ENCODE peak calls at places on chromosomes 11 and 22, in four cellular contexts. S, L, F and G are unnamed samples. For H3K27me3, the result is how much of the 10 kb centered on the place peaks cover.

GRCh38 chr11:65376138-65376713 is 6.2 kb downstream of the SLC25A45 start:
- DNase-seq in S (no peak), L (no peak), F (no peak), G (no peak)

GRCh38 chr11:74754507-74755255 is 6.0 kb downstream of the RNF169 start:
- DNase-seq in S (no peak), L (peak), F (no peak), G (no peak)

GRCh38 chr11:34308821-34309585 is 48.8 kb downstream of the ABTB2 start:
- DNase-seq in S (no peak), L (no peak), F (no peak), G (no peak)

GRCh38 chr11:8604078-8604723 is 10.2 kb upstream of the STK33 start:
- DNase-seq in S (no peak), L (peak), F (peak), G (peak)

GRCh38 chr11:73252577-73253191 is 19.5 kb upstream of the P2RY6 start:
- DNase-seq in S (peak), L (no peak), F (peak), G (no peak)

GRCh38 chr11:73178681-73179080 is 36.6 kb upstream of the FCHSD2 start:
- DNase-seq in S (no peak), L (no peak), F (peak), G (no peak)

GRCh38 chr11:3074912-3075589 is 17.8 kb upstream of the CARS1 start:
- DNase-seq in S (no peak), L (no peak), F (no peak), G (no peak)

GRCh38 chr11:8812438-8812837 is 98.6 kb upstream of the AKIP1 start:
- DNase-seq in S (peak), L (no peak), F (peak), G (no peak)

GRCh38 chr22:48738204-48738980 is 1089.3 kb downstream of the BRD1 start:
- DNase-seq in S (peak), L (no peak), F (no peak), G (no peak)

GRCh38 chr11:57649826-57650738 is at the start of gene YPEL4:
- DNase-seq in S (no peak), L (no peak), F (peak), G (no peak)

GRCh38 chr11:101453682-101454081 is 130.1 kb downstream of the TRPC6 start:
- DNase-seq in S (no peak), L (no peak), F (no peak), G (no peak)

GRCh38 chr11:9530020-9530628 is 43.3 kb upstream of the WEE1 start:
- DNase-seq in S (no peak), L (no peak), F (no peak), G (no peak)

GRCh38 chr11:102467853-102468580 is 15.5 kb upstream of the TMEM123 start:
- DNase-seq in S (no peak), L (no peak), F (no peak), G (no peak)

GRCh38 chr11:26841818-26842457 is 120.1 kb upstream of the SLC5A12 start:
- DNase-seq in S (no peak), L (no peak), F (no peak), G (peak)

GRCh38 chr11:68077617-68078592 is 39.1 kb downstream of the TCIRG1 start:
- DNase-seq in S (no peak), L (no peak), F (no peak), G (no peak)

GRCh38 chr22:45709866-45710265 is 38.2 kb downstream of the ATXN10 start:
- DNase-seq in S (no peak), L (no peak), F (no peak), G (no peak)

GRCh38 chr11:79667377-79667776 is 226.5 kb upstream of the TENM4 start:
- DNase-seq in S (no peak), L (no peak), F (no peak), G (no peak)

GRCh38 chr11:28969832-28970231 is 861.6 kb downstream of the METTL15 start:
- DNase-seq in S (no peak), L (no peak), F (no peak), G (no peak)

GRCh38 chr11:6928916-6929315 is 2.7 kb downstream of the ZNF215 start:
- DNase-seq in S (no peak), L (no peak), F (no peak), G (no peak)

GRCh38 chr11:130029137-130029536 is 26.5 kb upstream of the PRDM10 start:
- DNase-seq in S (no peak), L (no peak), F (no peak), G (no peak)

GRCh38 chr11:86301742-86302091 is 323 bp upstream of the HIKESHI start:
- DNase-seq in S (no peak), L (no peak), F (no peak), G (no peak)

GRCh38 chr11:114059278-114059983 is at the start of gene ZBTB16:
- DNase-seq in S (peak), L (no peak), F (peak), G (peak)

GRCh38 chr22:30008401-30008800 is 71.9 kb upstream of the HORMAD2 start:
- DNase-seq in S (no peak), L (no peak), F (no peak), G (no peak)

GRCh38 chr11:36478700-36479329 is 31.3 kb downstream of the TRAF6 start:
- DNase-seq in S (no peak), L (no peak), F (no peak), G (no peak)

GRCh38 chr11:87423161-87423560 is 385.4 kb downstream of the TMEM135 start:
- DNase-seq in S (no peak), L (no peak), F (no peak), G (no peak)

GRCh38 chr11:3859373-3859881 is 4.0 kb downstream of the STIM1 start:
- DNase-seq in S (no peak), L (no peak), F (peak), G (no peak)

GRCh38 chr11:20067665-20068064 is 92.6 kb downstream of the DBX1 start:
- DNase-seq in S (no peak), L (no peak), F (no peak), G (no peak)

GRCh38 chr11:73752216-73752867 is 8.5 kb downstream of the RAB6A start:
- DNase-seq in S (no peak), L (no peak), F (no peak), G (no peak)

GRCh38 chr22:29106839-29107238 is 34.0 kb downstream of the KREMEN1 start:
- DNase-seq in S (no peak), L (no peak), F (no peak), G (no peak)

GRCh38 chr11:12376259-12376971 is 956 bp upstream of the PARVA start:
- DNase-seq in S (no peak), L (no peak), F (peak), G (no peak)

GRCh38 chr11:67268036-67268683 is 1.9 kb downstream of the GRK2 start:
- DNase-seq in S (no peak), L (no peak), F (peak), G (no peak)

GRCh38 chr22:50272103-50272782 is 2.1 kb upstream of the MAPK11 start:
- DNase-seq in S (no peak), L (no peak), F (no peak), G (no peak)

GRCh38 chr11:29518389-29519174 is 498.2 kb downstream of the KCNA4 start:
- DNase-seq in S (no peak), L (no peak), F (no peak), G (no peak)

GRCh38 chr22:31262369-31263133 is 29.7 kb downstream of the PIK3IP1 start:
- DNase-seq in S (no peak), L (no peak), F (peak), G (no peak)

DNA sequence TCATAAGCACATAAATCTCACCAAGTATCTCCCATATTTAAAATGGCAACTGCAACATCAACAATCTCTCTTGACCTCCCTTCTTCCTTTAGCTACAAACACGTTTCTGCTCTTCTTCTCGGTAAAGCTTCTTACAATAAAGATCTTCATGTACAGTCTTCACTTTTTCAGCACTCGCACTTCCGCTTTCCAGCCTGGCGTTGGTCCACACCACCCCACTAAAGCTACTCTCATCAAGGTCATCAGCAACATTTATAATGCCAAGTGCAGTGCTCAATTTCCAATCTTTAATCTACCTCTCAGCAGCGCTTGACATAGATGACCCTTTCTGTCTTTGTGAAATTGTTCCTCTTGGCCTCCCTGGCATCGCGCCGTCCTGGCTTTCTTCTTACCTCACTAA is 33.6 kb downstream of the NTM start:
- DNase-seq in S (no peak), L (no peak), F (no peak), G (no peak)
- H3K27ac ChIP-seq in S (no peak), L (no peak), F (no peak), G (no peak)

DNA sequence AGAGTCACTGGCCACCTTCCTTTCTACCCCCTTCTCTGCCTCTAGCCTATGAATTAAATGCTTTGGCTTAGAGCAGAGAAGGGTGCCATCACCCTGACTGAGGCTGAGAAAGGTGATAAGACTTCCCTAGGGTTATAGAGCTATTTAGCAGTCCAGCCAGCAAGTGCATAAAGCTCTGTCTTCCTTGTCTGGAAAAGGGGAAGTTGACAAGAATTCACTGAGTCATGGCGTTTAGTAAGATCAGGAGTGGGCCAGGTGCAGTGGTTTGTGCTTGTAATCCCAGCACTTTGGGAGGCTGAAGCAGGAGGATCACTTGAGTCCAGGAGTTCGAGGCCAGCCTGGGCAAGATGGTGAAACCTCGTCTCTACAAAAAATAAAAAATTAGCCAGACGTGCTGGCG is 63.1 kb downstream of the LHFPL7 start:
- DNase-seq in S (no peak), L (no peak), F (no peak), G (no peak)
- H3K27me3 ChIP-seq in S (under half), L (under half), F (under half), G (under half)

DNA sequence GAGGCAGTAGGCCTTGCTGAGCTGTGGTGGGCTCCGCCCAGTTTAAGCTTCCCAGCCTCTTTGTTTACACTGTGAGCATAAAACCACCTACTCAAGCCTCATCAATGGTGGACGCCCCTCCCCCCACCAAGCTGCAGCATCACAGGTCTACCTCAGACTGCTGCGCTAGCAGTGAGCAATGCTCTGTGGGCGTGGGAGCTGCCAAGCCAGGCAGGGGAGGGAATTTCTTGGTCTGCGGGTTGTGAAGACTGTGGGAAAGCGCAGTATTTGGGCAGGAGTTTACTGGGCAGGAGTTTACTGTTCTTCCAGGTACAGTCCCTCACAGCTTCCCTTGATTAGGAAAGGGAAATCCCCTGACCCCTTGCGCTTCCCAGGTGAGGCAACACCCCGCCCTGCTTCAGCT is 98.5 kb downstream of the SMCO4 start:
- DNase-seq in S (no peak), L (no peak), F (no peak), G (no peak)
- H3K27ac ChIP-seq in S (no peak), L (no peak), F (no peak), G (no peak)

GRCh38 chr11:124760205-124760652 is 1.9 kb downstream of the ESAM start:
- DNase-seq in S (no peak), L (no peak), F (peak), G (no peak)
- H3K27me3 ChIP-seq in S (half or more), L (half or more), F (under half), G (under half)

GRCh38 chr11:125903753-125904659 is at the start of gene DDX25:
- DNase-seq in S (no peak), L (no peak), F (no peak), G (no peak)

GRCh38 chr11:125901872-125902271 is 1.1 kb downstream of the PUS3 start:
- DNase-seq in S (no peak), L (no peak), F (no peak), G (no peak)

GRCh38 chr11:125904678-125905077 is 370 bp downstream of the DDX25 start:
- DNase-seq in S (no peak), L (no peak), F (no peak), G (no peak)

GRCh38 chr11:125902927-125903752 is at the start of gene PUS3:
- DNase-seq in S (peak), L (no peak), F (peak), G (peak)

DNA sequence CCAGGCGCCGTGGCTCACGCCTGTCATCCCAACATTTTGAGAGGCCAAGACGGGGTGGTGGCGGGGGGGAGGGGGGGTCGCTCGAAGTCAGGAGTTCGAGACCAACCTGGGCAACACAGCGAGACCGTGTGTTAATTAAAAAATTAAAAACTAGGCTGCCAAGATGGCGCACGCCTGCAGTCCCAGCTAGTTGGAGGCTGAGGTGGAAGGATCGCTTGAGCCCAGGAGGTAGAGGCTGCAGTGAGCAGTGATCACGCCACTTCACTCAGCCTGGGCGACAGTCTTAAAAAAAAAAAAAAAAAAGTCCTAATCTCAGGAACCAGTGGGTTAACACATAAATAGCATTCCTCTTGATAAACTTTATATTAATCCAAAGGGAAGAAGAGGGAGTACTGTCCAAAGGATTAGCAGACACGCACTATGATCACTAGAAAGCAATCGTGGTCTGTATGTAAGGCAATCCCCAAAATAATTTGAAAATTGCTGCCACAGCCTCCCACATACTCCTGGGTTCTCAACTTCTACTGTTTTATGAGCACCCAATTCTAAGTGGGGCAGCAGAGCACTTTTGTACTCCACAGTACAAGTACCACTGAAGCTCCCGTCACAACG is 585 bp downstream of the PUS3 start:
- DNase-seq in S (no peak), L (no peak), F (no peak), G (no peak)
- H3K27ac ChIP-seq in S (peak), L (peak), F (peak), G (peak)

DNA sequence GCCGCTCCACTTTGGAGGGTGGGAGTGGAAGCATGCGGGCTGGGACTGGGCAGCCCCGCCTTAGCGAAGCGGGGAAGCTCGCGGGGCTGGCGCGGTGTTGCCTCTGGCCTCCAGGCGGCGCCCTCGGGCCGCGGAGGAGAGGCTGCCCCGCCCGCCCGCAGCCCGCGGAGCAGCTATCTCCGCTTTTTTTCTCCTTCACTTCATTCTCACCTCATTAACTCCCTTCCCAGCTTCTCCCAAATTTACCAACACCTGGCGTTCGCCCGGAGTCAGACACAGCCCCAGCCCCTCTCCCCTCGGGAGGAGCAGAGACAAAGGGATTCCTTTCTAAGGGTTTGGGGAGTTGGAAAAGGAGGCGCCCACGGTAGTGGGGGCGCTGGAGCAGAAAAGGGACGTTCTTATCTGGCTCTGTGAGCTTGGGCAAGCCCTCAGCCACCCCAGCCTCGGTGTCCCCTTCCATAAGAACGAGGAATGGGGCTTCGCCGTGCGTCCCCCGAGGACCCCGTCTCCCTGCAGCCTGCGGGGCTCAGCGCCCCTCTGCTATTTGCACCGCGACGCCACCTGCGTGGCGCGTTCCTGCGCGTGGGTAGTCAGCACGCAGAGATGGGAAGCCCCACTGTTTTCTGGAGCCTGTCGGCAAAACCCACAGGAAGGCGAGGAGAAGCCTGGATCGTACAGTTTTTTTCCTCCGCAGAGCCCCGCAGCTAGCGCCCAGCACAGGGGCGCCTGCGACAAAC is 1.5 kb upstream of the WNT11 start:
- DNase-seq in S (no peak), L (peak), F (peak), G (no peak)
- H3K27me3 ChIP-seq in S (half or more), L (half or more), F (under half), G (under half)

GRCh38 chr22:43225609-43226008 is 38.7 kb upstream of the TTLL12 start:
- DNase-seq in S (no peak), L (no peak), F (no peak), G (no peak)
- H3K27ac ChIP-seq in S (no peak), L (no peak), F (no peak), G (no peak)